ENCODE peak calls at places on chromosomes 6 and 20, in ten cellular contexts. F, V, G, Y, J, T, C, W, L and Q are unnamed samples.

GRCh38 chr20:37939701-37940151 is 36.8 kb downstream of the VSTM2L start:
- DNase-seq in C (no peak), W (no peak), J (no peak), F (no peak), G (no peak), V (no peak), T (peak; percentile 68), Y (no peak), L (no peak), Q (no peak)

GRCh38 chr20:35950093-35950492 is 4.2 kb downstream of the SCAND1 start:
- DNase-seq in V (no peak), F (no peak), W (no peak), G (no peak), T (no peak), L (no peak), Y (no peak), C (no peak), J (no peak), Q (no peak)

GRCh38 chr6:9699890-9700289 is 715.0 kb downstream of the TFAP2A start:
- DNase-seq in T (no peak), G (no peak), L (no peak), F (no peak), C (no peak), Y (no peak), W (no peak), J (no peak), V (no peak), Q (no peak)

GRCh38 chr6:50720623-50721022 is 7.3 kb downstream of the TFAP2D start:
- DNase-seq in L (peak; percentile 37), T (no peak), C (no peak), V (no peak), G (no peak), W (no peak), F (no peak), J (no peak), Y (no peak), Q (peak; percentile 72)

GRCh38 chr20:20457392-20458126 is 89.7 kb downstream of the INSM1 start:
- DNase-seq in T (no peak), G (no peak), C (no peak), V (no peak), Y (no peak), L (peak; percentile 82), F (no peak), J (no peak), W (no peak), Q (peak; percentile 61)

GRCh38 chr6:154060076-154060475 is 21.0 kb downstream of the OPRM1 start:
- DNase-seq in G (no peak), F (no peak), Y (no peak), W (no peak), V (no peak), T (no peak), J (no peak), C (no peak), L (no peak), Q (no peak)

GRCh38 chr6:138524526-138524925 is 25.2 kb upstream of the NHSL1 start:
- DNase-seq in W (no peak), T (no peak), Y (no peak), F (no peak), J (no peak), C (no peak), V (no peak), G (no peak), L (no peak), Q (no peak)

GRCh38 chr6:51007237-51007636 is 188.6 kb downstream of the TFAP2B start:
- DNase-seq in T (no peak), G (no peak), W (no peak), Y (no peak), V (no peak), J (no peak), L (no peak), C (no peak), F (no peak), Q (no peak)

GRCh38 chr6:117548797-117549301 is 53.5 kb downstream of the GOPC start:
- DNase-seq in F (no peak), C (peak; percentile 45), Y (no peak), J (no peak), G (no peak), V (no peak), T (no peak), L (peak; percentile 75), W (peak; percentile 63), Q (no peak)

GRCh38 chr20:44254073-44254472 is 7.0 kb downstream of the GDAP1L1 start:
- DNase-seq in Y (no peak), W (no peak), J (no peak), T (no peak), V (no peak), G (no peak), F (no peak), C (no peak), L (no peak), Q (no peak)

GRCh38 chr6:42104807-42105713 is 37.4 kb downstream of the C6orf132 start:
- DNase-seq in T (no peak), G (peak; percentile 28), L (no peak), W (no peak), V (no peak), Y (no peak), F (no peak), J (no peak), C (no peak), Q (no peak)

GRCh38 chr6:127102859-127103258 is 15.6 kb upstream of the RSPO3 start:
- DNase-seq in Y (no peak), F (no peak), J (no peak), C (no peak), V (no peak), W (no peak), T (no peak), G (no peak), L (no peak), Q (no peak)

GRCh38 chr6:34391023-34391485 is 1.4 kb downstream of the NUDT3 start:
- DNase-seq in Y (peak; percentile 36), W (peak; percentile 62), T (no peak), C (no peak), F (no peak), L (peak; percentile 51), J (no peak), V (no peak), G (no peak), Q (peak; percentile 53)

GRCh38 chr6:156185113-156185512 is 592.1 kb upstream of the ARID1B start:
- DNase-seq in C (no peak), Y (peak; percentile 85), F (no peak), W (no peak), G (no peak), V (no peak), T (no peak), J (no peak), L (no peak), Q (no peak)

GRCh38 chr6:144566868-144567615 is 281.9 kb downstream of the UTRN start:
- DNase-seq in L (peak; percentile 4), T (no peak), V (no peak), W (no peak), Y (no peak), G (no peak), C (no peak), J (no peak), F (no peak), Q (no peak)

GRCh38 chr6:6461138-6461537 is 127.4 kb upstream of the LY86 start:
- DNase-seq in F (no peak), W (no peak), G (no peak), L (no peak), J (no peak), Y (peak; percentile 53), T (no peak), V (no peak), C (no peak), Q (no peak)